ENCODE peak calls at places on chromosomes 11 and 22, in four cellular contexts. S, V, X and P are unnamed samples.

GRCh38 chr22:34798605-34799004 is 267.4 kb upstream of the ISX start:
- DNase-seq in S (no peak), V (peak), X (no peak), P (peak)

GRCh38 chr22:45462034-45462655 is 40.5 kb upstream of the FBLN1 start:
- DNase-seq in S (no peak), V (no peak), X (no peak), P (no peak)

GRCh38 chr11:60121259-60121658 is 32.8 kb downstream of the MS4A2 start:
- DNase-seq in S (no peak), V (no peak), X (no peak), P (no peak)

GRCh38 chr11:64014361-64014760 is 21.4 kb upstream of the FLRT1 start:
- DNase-seq in S (no peak), V (no peak), X (no peak), P (no peak)

GRCh38 chr11:17724020-17724908 is 4.9 kb downstream of the MYOD1 start:
- DNase-seq in S (no peak), V (no peak), X (no peak), P (no peak)

GRCh38 chr11:71434576-71435130 is 13.5 kb downstream of the DHCR7 start:
- DNase-seq in S (no peak), V (no peak), X (no peak), P (no peak)

GRCh38 chr22:37314315-37315046 is 32.2 kb downstream of the CYTH4 start:
- DNase-seq in S (no peak), V (no peak), X (no peak), P (no peak)

GRCh38 chr11:44241851-44242250 is 68.1 kb downstream of the ALX4 start:
- DNase-seq in S (no peak), V (no peak), X (no peak), P (no peak)

GRCh38 chr11:859394-860131 is 16.9 kb downstream of the TSPAN4 start:
- DNase-seq in S (peak), V (peak), X (peak), P (peak)

GRCh38 chr11:33044281-33044680 is 4.9 kb downstream of the TCP11L1 start:
- DNase-seq in S (no peak), V (peak), X (no peak), P (no peak)

GRCh38 chr11:126385991-126386728 is 30.7 kb downstream of the ST3GAL4 start:
- DNase-seq in S (no peak), V (no peak), X (no peak), P (no peak)

DNA sequence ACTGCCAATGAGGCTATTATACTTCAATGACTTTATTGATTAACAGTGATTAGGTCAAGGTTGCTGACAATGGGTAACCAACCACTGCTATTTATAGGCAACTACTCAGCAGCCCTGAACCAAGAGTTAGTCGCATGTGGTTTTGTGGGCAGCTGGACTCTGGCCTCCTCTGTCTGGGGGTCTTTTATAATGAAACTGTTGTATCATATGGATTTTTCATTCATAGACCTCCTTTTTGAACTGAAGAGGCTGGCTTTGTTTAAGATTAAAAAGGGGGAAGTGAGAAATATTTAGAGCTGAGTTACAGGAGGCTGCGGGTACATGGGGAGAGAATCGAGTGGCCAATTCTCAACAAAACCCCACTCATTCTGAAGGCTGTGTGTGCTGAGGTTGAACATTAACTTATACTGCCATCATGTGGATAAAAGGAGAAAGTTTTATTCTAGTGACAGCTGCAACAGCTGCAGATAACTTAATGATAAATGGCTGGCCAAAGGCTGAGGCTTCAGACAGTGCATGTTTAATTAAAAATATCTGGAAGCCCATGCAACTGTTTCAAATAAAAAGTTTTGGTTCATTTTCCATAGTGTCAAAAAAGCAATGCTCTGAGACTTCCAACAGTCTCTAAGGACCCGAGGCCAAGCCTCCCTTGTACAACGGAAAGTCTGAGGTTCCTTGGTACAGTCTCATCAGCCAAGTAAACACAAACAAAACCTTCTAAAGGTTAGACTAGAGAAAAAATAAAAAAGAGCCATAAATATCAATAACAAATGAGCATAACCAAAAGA is 682.6 kb downstream of the KCNA4 start:
- DNase-seq in S (no peak), V (peak), X (peak), P (peak)
- TF ChIP-seq CTCF in S (no peak), V (peak), X (peak), P (peak)

DNA sequence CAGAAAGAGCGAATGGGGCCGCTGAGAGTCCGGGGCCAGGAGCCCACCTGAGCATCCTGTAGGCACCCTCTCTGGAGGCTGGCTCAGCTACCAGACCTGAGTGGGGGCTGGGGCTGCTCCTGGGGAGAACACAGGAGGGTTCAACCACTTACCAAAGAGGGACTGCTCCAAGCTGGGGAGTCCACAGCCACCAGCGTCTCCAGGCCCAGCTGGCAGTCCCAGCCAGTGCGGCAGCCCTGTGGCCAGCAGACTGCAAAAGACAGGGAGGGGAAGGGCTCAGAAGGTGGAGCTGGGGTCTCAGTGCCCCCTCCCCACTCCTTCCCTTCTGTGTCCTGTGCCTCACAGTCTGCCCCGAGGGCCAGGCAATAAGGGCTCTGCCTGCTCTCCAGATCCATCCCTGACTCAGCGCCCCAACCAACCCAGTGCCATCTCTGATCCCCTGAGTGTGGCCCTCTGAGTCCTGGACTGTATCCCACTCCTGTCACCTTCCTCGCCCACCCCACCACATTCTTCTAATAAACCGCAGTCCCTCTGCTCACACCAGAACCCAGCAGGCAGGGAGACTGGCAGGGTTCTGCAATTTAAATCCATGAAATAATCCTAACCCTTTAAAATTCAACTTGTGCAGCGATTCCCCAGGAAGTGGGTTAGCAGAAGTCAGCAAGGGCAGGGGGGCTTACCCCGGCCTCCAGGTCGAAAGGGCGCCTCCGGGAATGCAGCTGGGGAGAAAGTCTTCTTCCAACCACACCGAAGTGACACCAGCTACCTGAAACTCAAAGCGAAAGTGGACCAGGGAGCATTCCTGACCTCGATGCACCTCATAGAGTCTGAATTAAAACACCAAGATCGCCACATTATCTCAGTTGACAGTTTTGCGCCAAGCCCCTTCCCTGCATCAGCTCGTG is 13.3 kb downstream of the CHST1 start:
- DNase-seq in S (no peak), V (no peak), X (no peak), P (no peak)
- H3K4me3 ChIP-seq in S (no peak), V (no peak), X (no peak), P (no peak)

GRCh38 chr11:93775289-93775688 is 8.8 kb upstream of the MED17 start:
- DNase-seq in S (no peak), V (no peak), X (no peak), P (no peak)
- TF ChIP-seq CTCF in S (no peak), V (no peak), X (peak), P (peak)

DNA sequence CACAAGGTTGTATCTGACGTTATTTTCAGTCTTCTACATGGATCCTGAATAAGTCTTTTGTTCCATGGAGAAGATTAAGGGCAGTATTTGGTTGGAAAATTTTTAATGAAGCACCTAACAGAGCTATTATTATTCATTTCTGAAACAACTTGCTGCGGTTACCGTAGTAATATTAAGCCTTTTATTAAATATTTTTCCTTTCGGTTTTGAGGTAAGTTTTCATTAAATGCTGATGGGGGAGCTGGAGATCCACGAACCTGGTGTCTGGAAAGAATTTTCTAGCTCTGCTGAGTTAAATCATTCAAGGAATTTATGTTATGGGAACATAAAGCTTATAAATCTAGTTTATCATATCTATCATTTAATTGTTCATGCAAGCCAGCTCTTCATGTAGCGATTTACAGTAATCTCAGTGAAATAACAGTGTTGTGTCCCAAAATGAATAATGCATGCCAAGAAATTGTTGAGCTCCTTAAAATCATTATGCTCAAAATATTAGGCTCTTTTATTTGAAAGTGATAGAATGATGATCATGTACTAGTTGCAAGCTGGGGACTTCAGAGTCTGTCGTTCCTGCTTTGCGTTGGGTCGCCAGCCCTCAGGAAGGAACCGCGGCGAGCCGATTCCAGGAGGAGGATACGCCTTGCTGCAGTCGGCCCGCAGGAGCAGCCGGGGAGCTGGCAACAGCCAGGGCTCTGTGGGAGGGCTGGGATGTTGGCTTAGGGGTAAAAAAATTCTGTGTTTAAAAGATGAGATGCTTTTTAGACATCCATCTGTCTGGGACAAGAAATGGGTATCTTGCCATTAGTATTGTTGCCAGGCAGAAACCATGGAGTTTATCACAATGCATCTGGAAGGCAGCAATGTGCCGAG is 83.1 kb downstream of the TBC1D22A start:
- DNase-seq in S (no peak), V (peak), X (peak), P (peak)
- H3K4me3 ChIP-seq in S (no peak), V (peak), X (peak), P (peak)